ENCODE peak calls at places on chromosomes 2 and 18, in four cellular contexts. J is H1, P is K562, O is HepG2. Z is an unnamed sample.

GRCh38 chr2:206323033-206323432 is 48.6 kb downstream of the ZDBF2 start:
- DNase-seq in J (no peak), P (no peak), O (no peak), Z (no peak)

GRCh38 chr18:55513199-55513598 is 74.8 kb downstream of the TCF4 start:
- DNase-seq in P (no peak), O (no peak), J (no peak), Z (no peak)

GRCh38 chr2:170276926-170277571 is 99.1 kb downstream of the MYO3B start:
- DNase-seq in P (no peak), J (no peak), O (no peak), Z (no peak)

GRCh38 chr2:34892286-34892685 is 1293.2 kb upstream of the FAM98A start:
- DNase-seq in J (no peak), O (no peak), P (no peak), Z (no peak)

GRCh38 chr2:11129598-11130449 is 25.4 kb upstream of the SLC66A3 start:
- DNase-seq in O (peak), P (peak), J (peak), Z (no peak)

GRCh38 chr2:160365691-160366367 is 127.8 kb downstream of the RBMS1 start:
- DNase-seq in P (no peak), J (no peak), O (no peak), Z (no peak)

GRCh38 chr18:51339866-51340265 is 142.4 kb upstream of the MEX3C start:
- DNase-seq in J (no peak), O (no peak), P (no peak), Z (no peak)

GRCh38 chr2:128091691-128092050 is 671 bp downstream of the UGGT1 start:
- DNase-seq in O (no peak), P (no peak), J (no peak), Z (peak)

GRCh38 chr2:119352357-119352756 is 14.3 kb downstream of the C2orf76 start:
- DNase-seq in P (no peak), J (no peak), O (no peak), Z (no peak)

GRCh38 chr18:62258606-62259005 is 66.5 kb upstream of the TNFRSF11A start:
- DNase-seq in O (no peak), P (no peak), J (no peak), Z (no peak)

GRCh38 chr2:159744363-159744762 is 32.1 kb downstream of the MARCHF7 start:
- DNase-seq in O (no peak), J (no peak), P (no peak), Z (peak)

GRCh38 chr2:108396845-108397244 is 19.1 kb downstream of the SULT1C4 start:
- DNase-seq in O (peak), P (no peak), J (no peak), Z (peak)

GRCh38 chr2:69755862-69756467 is 14.0 kb downstream of the ANXA4 start:
- DNase-seq in P (no peak), O (peak), J (no peak), Z (peak)

GRCh38 chr2:47569658-47570398 is 166.9 kb downstream of the MSH2 start:
- DNase-seq in J (peak), O (no peak), P (no peak), Z (no peak)

GRCh38 chr2:26300234-26300641 is 45.7 kb upstream of the SELENOI start:
- DNase-seq in O (no peak), J (no peak), P (no peak), Z (peak)

GRCh38 chr2:17981936-17982335 is 103.5 kb downstream of the KCNS3 start:
- DNase-seq in J (no peak), O (no peak), P (no peak), Z (no peak)

GRCh38 chr2:189791338-189792042 is 7.2 kb downstream of the PMS1 start:
- DNase-seq in O (no peak), P (no peak), J (no peak), Z (no peak)

GRCh38 chr2:25982273-25982967 is at the start of gene KIF3C:
- DNase-seq in J (peak), P (peak), O (peak), Z (peak)

GRCh38 chr18:45802814-45803492 is 22.5 kb upstream of the SIGLEC15 start:
- DNase-seq in O (no peak), P (no peak), J (no peak), Z (peak)

GRCh38 chr2:117717072-117717471 is 97.4 kb upstream of the DDX18 start:
- DNase-seq in O (no peak), P (no peak), J (no peak), Z (no peak)

GRCh38 chr2:230457073-230457768 is 41.2 kb downstream of the SP100 start:
- DNase-seq in P (no peak), O (no peak), J (no peak), Z (no peak)

GRCh38 chr2:111670776-111671175 is 213.2 kb downstream of the ANAPC1 start:
- DNase-seq in O (no peak), J (peak), P (no peak), Z (no peak)

GRCh38 chr2:112140899-112141622 is 2.9 kb downstream of the FBLN7 start:
- DNase-seq in P (no peak), O (no peak), J (no peak), Z (no peak)

GRCh38 chr2:179344280-179344961 is 79.8 kb upstream of the SESTD1 start:
- DNase-seq in O (peak), J (no peak), P (no peak), Z (peak)

GRCh38 chr2:144999040-144999875 is 479.3 kb upstream of the ZEB2 start:
- DNase-seq in O (no peak), J (no peak), P (no peak), Z (no peak)

GRCh38 chr2:14608245-14608644 is 24.3 kb upstream of the LRATD1 start:
- DNase-seq in O (no peak), J (no peak), P (no peak), Z (no peak)

GRCh38 chr2:73907840-73908452 is 15.1 kb downstream of the ACTG2 start:
- DNase-seq in J (peak), P (peak), O (peak), Z (no peak)

GRCh38 chr2:46858697-46859080 is 56.9 kb downstream of the MCFD2 start:
- DNase-seq in P (no peak), J (no peak), O (no peak), Z (no peak)

GRCh38 chr2:100893753-100894530 is 74.0 kb downstream of the NPAS2 start:
- DNase-seq in O (peak), J (no peak), P (peak), Z (peak)

GRCh38 chr2:101435011-101435862 is 39.7 kb downstream of the RFX8 start:
- DNase-seq in O (no peak), J (peak), P (no peak), Z (peak)

GRCh38 chr2:120758181-120759048 is 22.7 kb downstream of the GLI2 start:
- DNase-seq in O (no peak), P (no peak), J (no peak), Z (no peak)

GRCh38 chr2:38743672-38744398 is 7.3 kb downstream of the SRSF7 start:
- DNase-seq in P (no peak), O (no peak), J (no peak), Z (no peak)

GRCh38 chr18:43534511-43534910 is 257.2 kb upstream of the SYT4 start:
- DNase-seq in O (no peak), P (no peak), J (no peak), Z (no peak)

GRCh38 chr2:170878505-170878904 is 50.5 kb upstream of the GORASP2 start:
- DNase-seq in J (no peak), P (no peak), O (peak), Z (no peak)

GRCh38 chr2:207289295-207290018 is 123.7 kb upstream of the KLF7 start:
- DNase-seq in P (no peak), O (no peak), J (no peak), Z (peak)

GRCh38 chr2:55014962-55015939 is 35.0 kb downstream of the RTN4 start:
- DNase-seq in P (peak), J (no peak), O (peak), Z (peak)

GRCh38 chr2:2840101-2840531 is 509.0 kb upstream of the MYT1L start:
- DNase-seq in P (no peak), O (no peak), J (peak), Z (no peak)

GRCh38 chr2:36058953-36059352 is 296.6 kb upstream of the CRIM1 start:
- DNase-seq in P (no peak), J (no peak), O (no peak), Z (peak)

GRCh38 chr2:121099329-121100318 is 185.4 kb downstream of the TFCP2L1 start:
- DNase-seq in O (no peak), J (peak), P (no peak), Z (no peak)

GRCh38 chr2:197109326-197109725 is 182.8 kb upstream of the PGAP1 start:
- DNase-seq in P (no peak), J (no peak), O (no peak), Z (no peak)

GRCh38 chr2:62968668-62969067 is 82.0 kb upstream of the OTX1 start:
- DNase-seq in O (no peak), J (no peak), P (no peak), Z (no peak)

GRCh38 chr2:62974999-62975398 is 75.6 kb upstream of the OTX1 start:
- DNase-seq in J (no peak), P (no peak), O (no peak), Z (no peak)

GRCh38 chr2:62966995-62967394 is 83.6 kb upstream of the OTX1 start:
- DNase-seq in P (peak), J (no peak), O (no peak), Z (no peak)

GRCh38 chr2:62968168-62968567 is 82.5 kb upstream of the OTX1 start:
- DNase-seq in J (no peak), O (no peak), P (no peak), Z (no peak)

DNA sequence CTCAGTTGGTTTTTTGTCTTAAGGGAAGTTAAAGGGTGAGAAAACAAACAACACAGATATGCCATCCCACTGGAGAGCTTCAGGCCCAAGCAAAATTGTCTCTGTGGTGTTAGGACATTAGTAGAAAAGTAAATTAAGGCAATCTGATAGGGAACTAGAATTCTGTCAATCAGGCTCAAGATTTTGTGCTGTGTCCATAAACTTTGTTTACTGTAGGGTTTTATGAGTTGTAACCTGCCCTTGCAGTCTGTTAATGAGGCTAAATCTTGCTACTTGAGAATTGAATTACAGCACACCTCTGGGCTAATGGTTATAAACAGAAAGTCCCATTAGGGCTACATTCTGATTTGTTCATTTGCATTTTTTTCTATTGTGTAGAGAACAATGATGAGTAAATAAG is 78.0 kb upstream of the OTX1 start:
- DNase-seq in P (no peak), J (no peak), O (no peak), Z (no peak)
- TF ChIP-seq EZH2 in P (no peak), J (no peak), O (no peak), Z (no peak)

DNA sequence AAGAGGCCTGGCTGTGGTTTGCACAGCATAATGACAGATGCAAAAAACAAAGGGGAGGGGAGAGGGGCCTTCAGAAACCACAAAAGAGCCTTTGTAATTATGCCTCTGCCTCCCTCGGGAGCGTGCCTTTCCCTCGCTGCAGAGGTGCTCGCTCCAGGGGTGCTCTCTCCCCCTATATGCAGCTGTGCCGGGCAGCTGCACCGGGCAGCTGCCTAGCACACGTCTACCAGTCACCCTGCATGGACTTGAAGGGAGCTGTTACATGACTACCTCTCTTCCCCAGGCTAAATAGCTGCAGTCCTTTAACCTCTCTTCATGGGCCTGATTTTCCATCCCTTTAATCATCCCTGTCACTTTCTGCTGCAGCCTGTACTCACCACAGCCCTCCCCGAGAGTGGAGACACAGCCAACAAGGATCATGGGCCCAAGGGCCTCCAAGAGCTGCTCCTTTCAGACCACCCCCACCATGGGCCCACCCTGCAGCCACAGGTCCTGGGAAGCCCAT is 168.4 kb upstream of the PKDCC start:
- DNase-seq in J (no peak), P (no peak), O (peak), Z (no peak)
- TF ChIP-seq JUN in J (no peak), P (no peak), O (no peak), Z (no peak)

DNA sequence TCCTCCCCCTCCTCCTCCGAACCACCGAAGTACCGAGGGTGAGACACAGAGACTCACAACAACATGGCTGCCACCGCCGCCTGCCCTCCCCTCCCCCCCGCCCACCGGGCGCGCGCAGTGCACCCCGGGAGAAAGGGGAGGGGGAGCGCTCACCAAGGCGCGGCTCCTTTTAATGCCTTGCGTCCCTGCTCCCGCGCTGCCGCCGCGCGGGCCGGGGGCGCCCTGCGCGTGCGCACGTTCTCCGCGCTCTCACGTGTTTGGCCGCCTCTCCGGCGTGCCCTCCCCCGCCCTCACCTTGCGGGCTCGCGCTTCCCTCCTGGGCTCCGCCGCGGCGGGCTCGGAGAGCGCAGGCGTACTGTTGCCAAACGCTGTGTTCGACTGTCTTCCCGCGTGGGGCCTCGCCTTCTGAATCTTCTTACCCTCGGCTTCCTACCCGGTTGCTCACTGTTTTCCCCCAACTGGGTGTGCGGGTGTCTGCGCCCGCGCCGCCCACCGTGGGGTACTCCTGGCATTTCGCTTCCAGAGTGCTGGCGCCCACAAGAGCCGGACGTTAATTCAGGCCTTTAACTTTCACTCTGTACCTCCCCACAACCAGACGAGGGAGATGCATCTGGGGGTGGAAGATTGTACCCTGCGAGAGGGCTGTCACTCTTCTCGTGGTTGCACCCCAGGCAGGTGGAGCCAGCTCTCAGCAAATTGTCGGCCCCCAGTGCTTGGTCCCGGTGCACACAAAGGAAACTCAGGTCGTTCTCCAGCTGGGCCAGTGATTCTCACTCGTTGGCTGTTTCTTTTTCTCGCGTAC is at the start of gene PUM2:
- DNase-seq in P (peak), J (peak), O (peak), Z (peak)
- TF ChIP-seq EZH2 in P (no peak), J (no peak), O (no peak), Z (no peak)

DNA sequence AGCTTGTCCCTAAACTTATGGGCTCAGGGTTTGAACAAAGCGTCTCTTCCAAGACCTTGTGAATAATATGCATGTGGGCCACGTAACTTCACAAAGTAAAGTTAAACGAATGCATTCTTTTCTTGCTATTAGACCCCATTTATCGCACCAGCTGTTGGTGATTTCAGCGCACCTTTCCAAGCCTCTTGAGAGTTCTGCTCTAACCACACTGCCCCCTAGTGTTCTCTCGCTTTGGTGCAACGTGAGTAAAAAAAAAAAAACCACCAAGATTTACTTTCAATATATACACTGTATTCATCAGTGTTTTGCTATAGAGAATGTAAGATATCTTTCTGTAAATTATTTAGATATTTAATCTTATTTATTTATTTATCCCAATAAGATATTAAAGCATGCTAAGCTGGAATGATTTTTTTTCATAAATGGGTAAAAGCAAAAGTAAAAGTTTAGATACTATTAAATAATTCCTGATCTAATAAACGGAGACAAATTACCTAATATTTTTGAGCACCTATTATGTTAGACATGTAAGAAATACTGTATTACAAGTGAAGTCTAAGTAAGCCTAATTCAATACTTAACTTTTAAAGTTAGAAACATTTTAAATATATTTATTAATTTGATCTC is 459.5 kb downstream of the DLGAP1 start:
- DNase-seq in J (peak), P (peak), O (peak), Z (peak)
- TF ChIP-seq JUN in J (no peak), P (no peak), O (no peak), Z (no peak)

GRCh38 chr18:906416-907170 is 1.9 kb downstream of the ADCYAP1 start:
- DNase-seq in O (no peak), J (peak), P (no peak), Z (no peak)

GRCh38 chr18:908631-909621 is 4.3 kb downstream of the ADCYAP1 start:
- DNase-seq in P (no peak), J (no peak), O (no peak), Z (no peak)

GRCh38 chr18:905948-906415 is 1.3 kb downstream of the ADCYAP1 start:
- DNase-seq in J (no peak), O (no peak), P (no peak), Z (no peak)

GRCh38 chr18:907171-907879 is 2.7 kb downstream of the ADCYAP1 start:
- DNase-seq in J (peak), P (no peak), O (no peak), Z (no peak)

GRCh38 chr18:907880-908512 is 3.3 kb downstream of the ADCYAP1 start:
- DNase-seq in P (no peak), J (peak), O (no peak), Z (no peak)
- TF ChIP-seq EZH2 in P (no peak), J (peak), O (peak), Z (peak)

GRCh38 chr18:10047237-10047636 is 133.4 kb downstream of the VAPA start:
- DNase-seq in O (no peak), J (no peak), P (no peak), Z (no peak)
- TF ChIP-seq JUN in O (no peak), J (no peak), P (no peak), Z (no peak)